ENCODE peak calls at places on chromosomes 2 and 18, in ten cellular contexts. O is AG04450, R is transverse colon, V is foreskin fibroblast, C is breast epithelium, G is dorsolateral prefrontal cortex, I is GM12864, J is fibroblast of villous mesenchyme, D is GM06990, U is choroid plexus epithelial cell. Z is an unnamed sample.

GRCh38 chr2:186653511-186653910 is 40.3 kb upstream of the FAM171B start:
- DNase-seq in C (no peak), J (no peak), R (no peak), O (no peak), G (no peak), I (no peak), V (no peak), D (no peak), U (no peak), Z (no peak)

GRCh38 chr2:219344756-219345458 is 12.4 kb upstream of the RESP18 start:
- DNase-seq in V (peak), I (no peak), G (peak), J (peak), C (peak), O (no peak), R (peak), D (no peak), U (peak), Z (no peak)

GRCh38 chr2:200700856-200701255 is 110.9 kb upstream of the BZW1 start:
- DNase-seq in C (no peak), I (no peak), J (peak), D (no peak), G (no peak), U (no peak), R (no peak), O (no peak), V (no peak), Z (no peak)

GRCh38 chr2:884027-884748 is 66.5 kb upstream of the SNTG2 start:
- DNase-seq in C (no peak), D (no peak), J (no peak), G (no peak), R (no peak), U (no peak), V (no peak), O (no peak), I (no peak), Z (no peak)

GRCh38 chr2:55807900-55808299 is 114.3 kb upstream of the PNPT1 start:
- DNase-seq in D (no peak), I (no peak), V (no peak), C (no peak), R (no peak), U (no peak), O (no peak), J (no peak), G (no peak), Z (no peak)

GRCh38 chr2:109545828-109546713 is 67.7 kb downstream of the SEPTIN10 start:
- DNase-seq in O (peak), D (peak), J (peak), G (peak), I (peak), R (peak), U (peak), C (peak), V (peak), Z (no peak)

GRCh38 chr18:22293417-22293816 is 124.0 kb downstream of the GATA6 start:
- DNase-seq in R (no peak), U (peak), G (no peak), V (no peak), C (no peak), I (no peak), J (no peak), O (no peak), D (no peak), Z (no peak)

GRCh38 chr2:129767346-129767745 is 212.1 kb upstream of the RAB6C start:
- DNase-seq in V (no peak), U (no peak), O (no peak), D (no peak), J (no peak), G (no peak), I (no peak), R (no peak), C (no peak), Z (no peak)

GRCh38 chr2:134142341-134142738 is 111.5 kb upstream of the MGAT5 start:
- DNase-seq in G (no peak), I (no peak), R (no peak), C (no peak), O (no peak), U (no peak), D (no peak), J (no peak), V (no peak), Z (no peak)

GRCh38 chr2:98839292-98839691 is 96.7 kb downstream of the CRACDL start:
- DNase-seq in V (peak), I (no peak), G (no peak), J (no peak), D (no peak), C (no peak), O (no peak), U (peak), R (no peak), Z (no peak)

DNA sequence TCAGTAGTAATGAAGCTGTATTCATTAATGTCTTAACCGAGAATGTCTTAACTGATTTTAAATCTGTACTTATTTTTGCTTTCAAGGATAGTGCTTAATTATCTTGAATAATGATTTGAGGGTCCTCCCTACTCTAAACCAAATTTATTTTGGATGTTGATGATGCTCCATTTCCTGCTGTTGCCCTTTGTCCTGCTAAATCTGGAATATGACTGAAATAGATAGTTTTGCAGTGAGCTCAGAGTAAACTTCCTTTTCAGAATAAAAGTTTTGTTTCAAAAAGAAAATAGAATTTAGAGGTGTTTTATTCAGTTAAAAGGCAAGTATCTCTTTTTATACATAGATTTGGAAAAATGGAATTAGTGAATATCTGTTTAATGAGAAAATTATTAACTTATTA is 8.1 kb downstream of the NBEAL1 start:
- DNase-seq in G (no peak), R (no peak), J (no peak), U (peak), D (no peak), V (no peak), O (no peak), C (no peak), I (no peak), Z (no peak)
- H3K4me3 ChIP-seq in G (no peak), R (no peak), J (no peak), U (no peak), D (no peak), V (no peak), O (no peak), C (no peak), I (no peak), Z (no peak)

DNA sequence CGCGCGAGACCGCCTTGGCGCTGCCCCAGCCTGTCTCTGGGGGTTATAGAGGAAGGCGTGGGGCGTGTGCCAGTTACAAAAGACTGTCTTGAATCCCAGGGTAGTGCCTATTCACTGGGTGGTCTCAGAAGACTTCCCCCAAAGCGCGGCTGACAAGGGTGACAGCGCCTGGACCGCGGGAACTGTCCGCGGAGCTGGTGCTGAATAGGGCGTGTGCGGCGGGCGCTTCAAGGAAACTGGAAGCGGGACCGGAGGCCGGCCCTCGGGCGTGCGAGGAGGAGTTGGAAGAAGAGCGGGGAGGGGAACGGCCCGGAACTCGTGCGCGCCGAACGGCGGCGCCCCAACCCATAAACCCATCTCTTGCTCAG is 2.3 kb downstream of the EGR4 start:
- DNase-seq in U (peak), V (peak), G (no peak), C (no peak), J (peak), O (no peak), D (peak), R (peak), I (no peak), Z (no peak)
- TF ChIP-seq CTCF in U (no peak), V (no peak), G (no peak), C (no peak), J (no peak), O (no peak), D (no peak), R (no peak), I (peak), Z (no peak)

GRCh38 chr2:223052710-223053261 is 796 bp downstream of the KCNE4 start:
- DNase-seq in C (no peak), I (no peak), V (no peak), O (no peak), R (no peak), D (no peak), U (no peak), J (peak), G (no peak), Z (no peak)

GRCh38 chr2:223055836-223056235 is 3.8 kb downstream of the KCNE4 start:
- DNase-seq in C (no peak), U (no peak), O (no peak), J (peak), V (no peak), I (no peak), D (no peak), G (no peak), R (no peak), Z (no peak)

GRCh38 chr2:223053431-223054192 is 1.6 kb downstream of the KCNE4 start:
- DNase-seq in G (no peak), D (no peak), R (no peak), J (no peak), V (no peak), U (no peak), I (no peak), O (no peak), C (no peak), Z (no peak)

GRCh38 chr2:223055140-223055539 is 3.1 kb downstream of the KCNE4 start:
- DNase-seq in V (no peak), G (no peak), C (no peak), R (no peak), U (peak), J (peak), I (no peak), O (no peak), D (no peak), Z (no peak)

GRCh38 chr2:223054193-223054781 is 2.3 kb downstream of the KCNE4 start:
- DNase-seq in R (peak), O (no peak), I (no peak), V (peak), U (peak), J (peak), D (no peak), C (no peak), G (no peak), Z (no peak)
- H3K4me3 ChIP-seq in R (peak), O (peak), I (no peak), V (peak), U (peak), J (peak), D (no peak), C (peak), G (peak), Z (no peak)

GRCh38 chr2:205721057-205721767 is 38.9 kb downstream of the NRP2 start:
- DNase-seq in J (no peak), C (no peak), R (no peak), G (no peak), V (no peak), I (no peak), D (no peak), O (no peak), U (no peak), Z (no peak)
- TF ChIP-seq CTCF in J (peak), C (no peak), R (no peak), G (peak), V (peak), I (peak), D (peak), O (peak), U (peak), Z (peak)

Z was measured in epithelial cell of proximal tubule.